ENCODE peak calls at places on chromosomes 16 and 17, in ten cellular contexts. One of them, this sample, is unnamed.

GRCh38 chr16:89191033-89191900 is 9.1 kb downstream of the SLC22A31 start:
- DNase-seq in EH: no peak
- DNase-seq in IMR-90: no peak
- DNase-seq in left ventricle myocardium superior: no peak
- DNase-seq in NCI-H524: no peak
- DNase-seq in C1 segment of cervical spinal cord: no peak
- DNase-seq in hippocampal formation: no peak
- DNase-seq in CD4-positive, alpha-beta T cell: no peak
- DNase-seq in activated CD4-positive, CD25-positive, alpha-beta regulatory T cell treated with anti-CD3 and anti-CD28 coated beads, Interleukin-2, amount 50 U/mL, for 16 hours: no peak
- DNase-seq in body of pancreas: no peak
- DNase-seq in this sample: no peak

GRCh38 chr16:79628501-79628975 is 28.0 kb upstream of the MAF start:
- DNase-seq in C1 segment of cervical spinal cord: no peak
- DNase-seq in body of pancreas: no peak
- DNase-seq in NCI-H524: no peak
- DNase-seq in left ventricle myocardium superior: no peak
- DNase-seq in activated CD4-positive, CD25-positive, alpha-beta regulatory T cell treated with anti-CD3 and anti-CD28 coated beads, Interleukin-2, amount 50 U/mL, for 16 hours: peak; percentile 39
- DNase-seq in hippocampal formation: no peak
- DNase-seq in CD4-positive, alpha-beta T cell: no peak
- DNase-seq in IMR-90: peak; percentile 19
- DNase-seq in EH: no peak
- DNase-seq in this sample: no peak

GRCh38 chr17:45235071-45236001 is 13.7 kb downstream of the FMNL1 start:
- DNase-seq in IMR-90: peak; percentile 77
- DNase-seq in CD4-positive, alpha-beta T cell: peak; percentile 83
- DNase-seq in hippocampal formation: peak; percentile 20
- DNase-seq in NCI-H524: peak; percentile 79
- DNase-seq in C1 segment of cervical spinal cord: no peak
- DNase-seq in activated CD4-positive, CD25-positive, alpha-beta regulatory T cell treated with anti-CD3 and anti-CD28 coated beads, Interleukin-2, amount 50 U/mL, for 16 hours: peak; percentile 57
- DNase-seq in EH: peak; percentile 76
- DNase-seq in body of pancreas: peak; percentile 76
- DNase-seq in left ventricle myocardium superior: peak; percentile 87
- DNase-seq in this sample: no peak

GRCh38 chr17:7704601-7705268 is at the start of gene EFNB3:
- DNase-seq in CD4-positive, alpha-beta T cell: no peak
- DNase-seq in body of pancreas: peak; percentile 45
- DNase-seq in activated CD4-positive, CD25-positive, alpha-beta regulatory T cell treated with anti-CD3 and anti-CD28 coated beads, Interleukin-2, amount 50 U/mL, for 16 hours: no peak
- DNase-seq in NCI-H524: peak; percentile 34
- DNase-seq in IMR-90: no peak
- DNase-seq in hippocampal formation: no peak
- DNase-seq in C1 segment of cervical spinal cord: no peak
- DNase-seq in left ventricle myocardium superior: no peak
- DNase-seq in EH: peak; percentile 56
- DNase-seq in this sample: peak; percentile 75

GRCh38 chr17:79658811-79659207 is 48.0 kb upstream of the RBFOX3 start:
- DNase-seq in EH: peak; percentile 15
- DNase-seq in C1 segment of cervical spinal cord: no peak
- DNase-seq in hippocampal formation: no peak
- DNase-seq in NCI-H524: peak; percentile 83
- DNase-seq in left ventricle myocardium superior: no peak
- DNase-seq in activated CD4-positive, CD25-positive, alpha-beta regulatory T cell treated with anti-CD3 and anti-CD28 coated beads, Interleukin-2, amount 50 U/mL, for 16 hours: no peak
- DNase-seq in body of pancreas: peak; percentile 16
- DNase-seq in IMR-90: peak; percentile 21
- DNase-seq in CD4-positive, alpha-beta T cell: no peak
- DNase-seq in this sample: no peak

GRCh38 chr16:68128577-68129305 is 43.6 kb downstream of the NFATC3 start:
- DNase-seq in body of pancreas: no peak
- DNase-seq in CD4-positive, alpha-beta T cell: no peak
- DNase-seq in EH: peak; percentile 54
- DNase-seq in hippocampal formation: no peak
- DNase-seq in IMR-90: peak; percentile 4
- DNase-seq in NCI-H524: no peak
- DNase-seq in activated CD4-positive, CD25-positive, alpha-beta regulatory T cell treated with anti-CD3 and anti-CD28 coated beads, Interleukin-2, amount 50 U/mL, for 16 hours: no peak
- DNase-seq in C1 segment of cervical spinal cord: no peak
- DNase-seq in left ventricle myocardium superior: no peak
- DNase-seq in this sample: no peak

GRCh38 chr16:67917852-67918236 is 13.8 kb downstream of the CTRL start:
- DNase-seq in CD4-positive, alpha-beta T cell: no peak
- DNase-seq in IMR-90: peak; percentile 93
- DNase-seq in left ventricle myocardium superior: no peak
- DNase-seq in EH: peak; percentile 92
- DNase-seq in NCI-H524: no peak
- DNase-seq in body of pancreas: no peak
- DNase-seq in activated CD4-positive, CD25-positive, alpha-beta regulatory T cell treated with anti-CD3 and anti-CD28 coated beads, Interleukin-2, amount 50 U/mL, for 16 hours: no peak
- DNase-seq in hippocampal formation: no peak
- DNase-seq in C1 segment of cervical spinal cord: no peak
- DNase-seq in this sample: no peak

GRCh38 chr16:71226229-71227141 is 4.0 kb downstream of the HYDIN start:
- DNase-seq in activated CD4-positive, CD25-positive, alpha-beta regulatory T cell treated with anti-CD3 and anti-CD28 coated beads, Interleukin-2, amount 50 U/mL, for 16 hours: no peak
- DNase-seq in left ventricle myocardium superior: no peak
- DNase-seq in body of pancreas: no peak
- DNase-seq in CD4-positive, alpha-beta T cell: no peak
- DNase-seq in IMR-90: no peak
- DNase-seq in NCI-H524: no peak
- DNase-seq in EH: no peak
- DNase-seq in C1 segment of cervical spinal cord: no peak
- DNase-seq in hippocampal formation: no peak
- DNase-seq in this sample: no peak

GRCh38 chr16:58126451-58126968 is 2.7 kb downstream of the CFAP20 start:
- DNase-seq in IMR-90: no peak
- DNase-seq in C1 segment of cervical spinal cord: no peak
- DNase-seq in left ventricle myocardium superior: no peak
- DNase-seq in hippocampal formation: no peak
- DNase-seq in NCI-H524: no peak
- DNase-seq in EH: no peak
- DNase-seq in CD4-positive, alpha-beta T cell: no peak
- DNase-seq in body of pancreas: no peak
- DNase-seq in activated CD4-positive, CD25-positive, alpha-beta regulatory T cell treated with anti-CD3 and anti-CD28 coated beads, Interleukin-2, amount 50 U/mL, for 16 hours: no peak
- DNase-seq in this sample: no peak

GRCh38 chr16:67652578-67653130 is 7.4 kb downstream of the ACD start:
- DNase-seq in CD4-positive, alpha-beta T cell: no peak
- DNase-seq in NCI-H524: peak; percentile 61
- DNase-seq in EH: peak; percentile 54
- DNase-seq in activated CD4-positive, CD25-positive, alpha-beta regulatory T cell treated with anti-CD3 and anti-CD28 coated beads, Interleukin-2, amount 50 U/mL, for 16 hours: no peak
- DNase-seq in body of pancreas: no peak
- DNase-seq in left ventricle myocardium superior: no peak
- DNase-seq in hippocampal formation: no peak
- DNase-seq in C1 segment of cervical spinal cord: no peak
- DNase-seq in IMR-90: no peak
- DNase-seq in this sample: peak; percentile 35

GRCh38 chr17:15268465-15268864 is 3.3 kb upstream of the PMP22 start:
- DNase-seq in CD4-positive, alpha-beta T cell: no peak
- DNase-seq in hippocampal formation: no peak
- DNase-seq in activated CD4-positive, CD25-positive, alpha-beta regulatory T cell treated with anti-CD3 and anti-CD28 coated beads, Interleukin-2, amount 50 U/mL, for 16 hours: no peak
- DNase-seq in C1 segment of cervical spinal cord: no peak
- DNase-seq in EH: no peak
- DNase-seq in NCI-H524: no peak
- DNase-seq in body of pancreas: no peak
- DNase-seq in left ventricle myocardium superior: no peak
- DNase-seq in IMR-90: peak; percentile 51
- DNase-seq in this sample: no peak

GRCh38 chr16:9039208-9039607 is 52.2 kb upstream of the HAPSTR1 start:
- DNase-seq in CD4-positive, alpha-beta T cell: no peak
- DNase-seq in left ventricle myocardium superior: no peak
- DNase-seq in body of pancreas: no peak
- DNase-seq in activated CD4-positive, CD25-positive, alpha-beta regulatory T cell treated with anti-CD3 and anti-CD28 coated beads, Interleukin-2, amount 50 U/mL, for 16 hours: no peak
- DNase-seq in IMR-90: peak; percentile 55
- DNase-seq in hippocampal formation: no peak
- DNase-seq in EH: peak; percentile 50
- DNase-seq in NCI-H524: no peak
- DNase-seq in C1 segment of cervical spinal cord: no peak
- DNase-seq in this sample: no peak

GRCh38 chr17:62648954-62649294 is 21.5 kb downstream of the MRC2 start:
- DNase-seq in C1 segment of cervical spinal cord: no peak
- DNase-seq in hippocampal formation: no peak
- DNase-seq in CD4-positive, alpha-beta T cell: no peak
- DNase-seq in body of pancreas: no peak
- DNase-seq in IMR-90: no peak
- DNase-seq in left ventricle myocardium superior: no peak
- DNase-seq in EH: no peak
- DNase-seq in activated CD4-positive, CD25-positive, alpha-beta regulatory T cell treated with anti-CD3 and anti-CD28 coated beads, Interleukin-2, amount 50 U/mL, for 16 hours: no peak
- DNase-seq in NCI-H524: no peak
- DNase-seq in this sample: no peak

GRCh38 chr16:17072104-17072503 is 398.7 kb downstream of the XYLT1 start:
- DNase-seq in body of pancreas: no peak
- DNase-seq in activated CD4-positive, CD25-positive, alpha-beta regulatory T cell treated with anti-CD3 and anti-CD28 coated beads, Interleukin-2, amount 50 U/mL, for 16 hours: no peak
- DNase-seq in C1 segment of cervical spinal cord: no peak
- DNase-seq in hippocampal formation: no peak
- DNase-seq in CD4-positive, alpha-beta T cell: no peak
- DNase-seq in NCI-H524: no peak
- DNase-seq in EH: peak; percentile 8
- DNase-seq in left ventricle myocardium superior: no peak
- DNase-seq in IMR-90: peak; percentile 25
- DNase-seq in this sample: no peak

GRCh38 chr16:50997679-50998078 is 153.4 kb downstream of the SALL1 start:
- DNase-seq in IMR-90: no peak
- DNase-seq in hippocampal formation: no peak
- DNase-seq in EH: no peak
- DNase-seq in left ventricle myocardium superior: no peak
- DNase-seq in NCI-H524: no peak
- DNase-seq in CD4-positive, alpha-beta T cell: no peak
- DNase-seq in activated CD4-positive, CD25-positive, alpha-beta regulatory T cell treated with anti-CD3 and anti-CD28 coated beads, Interleukin-2, amount 50 U/mL, for 16 hours: no peak
- DNase-seq in body of pancreas: no peak
- DNase-seq in C1 segment of cervical spinal cord: no peak
- DNase-seq in this sample: no peak

GRCh38 chr16:14549789-14550153 is 80.3 kb downstream of the PARN start:
- DNase-seq in left ventricle myocardium superior: no peak
- DNase-seq in EH: no peak
- DNase-seq in hippocampal formation: no peak
- DNase-seq in NCI-H524: no peak
- DNase-seq in C1 segment of cervical spinal cord: no peak
- DNase-seq in CD4-positive, alpha-beta T cell: no peak
- DNase-seq in body of pancreas: peak; percentile 75
- DNase-seq in activated CD4-positive, CD25-positive, alpha-beta regulatory T cell treated with anti-CD3 and anti-CD28 coated beads, Interleukin-2, amount 50 U/mL, for 16 hours: no peak
- DNase-seq in IMR-90: no peak
- DNase-seq in this sample: no peak

GRCh38 chr16:11692171-11692570 is 23.9 kb downstream of the SNN start:
- DNase-seq in EH: no peak
- DNase-seq in C1 segment of cervical spinal cord: no peak
- DNase-seq in hippocampal formation: no peak
- DNase-seq in IMR-90: no peak
- DNase-seq in CD4-positive, alpha-beta T cell: no peak
- DNase-seq in activated CD4-positive, CD25-positive, alpha-beta regulatory T cell treated with anti-CD3 and anti-CD28 coated beads, Interleukin-2, amount 50 U/mL, for 16 hours: no peak
- DNase-seq in NCI-H524: no peak
- DNase-seq in body of pancreas: no peak
- DNase-seq in left ventricle myocardium superior: no peak
- DNase-seq in this sample: no peak

GRCh38 chr17:44828919-44829557 is 1.0 kb downstream of the GJC1 start:
- DNase-seq in left ventricle myocardium superior: no peak
- DNase-seq in hippocampal formation: no peak
- DNase-seq in NCI-H524: peak; percentile 60
- DNase-seq in activated CD4-positive, CD25-positive, alpha-beta regulatory T cell treated with anti-CD3 and anti-CD28 coated beads, Interleukin-2, amount 50 U/mL, for 16 hours: no peak
- DNase-seq in EH: peak; percentile 44
- DNase-seq in IMR-90: no peak
- DNase-seq in CD4-positive, alpha-beta T cell: no peak
- DNase-seq in C1 segment of cervical spinal cord: no peak
- DNase-seq in body of pancreas: no peak
- DNase-seq in this sample: peak; percentile 5

GRCh38 chr17:77196251-77196650 is 55.5 kb downstream of the SEC14L1 start:
- DNase-seq in left ventricle myocardium superior: no peak
- DNase-seq in EH: peak; percentile 28
- DNase-seq in IMR-90: no peak
- DNase-seq in CD4-positive, alpha-beta T cell: no peak
- DNase-seq in NCI-H524: no peak
- DNase-seq in hippocampal formation: no peak
- DNase-seq in C1 segment of cervical spinal cord: no peak
- DNase-seq in body of pancreas: no peak
- DNase-seq in activated CD4-positive, CD25-positive, alpha-beta regulatory T cell treated with anti-CD3 and anti-CD28 coated beads, Interleukin-2, amount 50 U/mL, for 16 hours: no peak
- DNase-seq in this sample: no peak

GRCh38 chr17:58779446-58779845 is 23.8 kb downstream of the PPM1E start:
- DNase-seq in left ventricle myocardium superior: no peak
- DNase-seq in EH: no peak
- DNase-seq in NCI-H524: no peak
- DNase-seq in hippocampal formation: no peak
- DNase-seq in IMR-90: no peak
- DNase-seq in body of pancreas: no peak
- DNase-seq in activated CD4-positive, CD25-positive, alpha-beta regulatory T cell treated with anti-CD3 and anti-CD28 coated beads, Interleukin-2, amount 50 U/mL, for 16 hours: no peak
- DNase-seq in CD4-positive, alpha-beta T cell: no peak
- DNase-seq in C1 segment of cervical spinal cord: no peak
- DNase-seq in this sample: no peak

GRCh38 chr16:86663691-86664517 is 85.6 kb downstream of the FOXL1 start:
- DNase-seq in C1 segment of cervical spinal cord: no peak
- DNase-seq in hippocampal formation: no peak
- DNase-seq in left ventricle myocardium superior: no peak
- DNase-seq in CD4-positive, alpha-beta T cell: no peak
- DNase-seq in EH: peak; percentile 77
- DNase-seq in NCI-H524: no peak
- DNase-seq in activated CD4-positive, CD25-positive, alpha-beta regulatory T cell treated with anti-CD3 and anti-CD28 coated beads, Interleukin-2, amount 50 U/mL, for 16 hours: no peak
- DNase-seq in IMR-90: peak; percentile 28
- DNase-seq in body of pancreas: no peak
- DNase-seq in this sample: no peak

This sample was measured in NCI-H2171.